ENCODE peak calls at places on chromosomes 16 and 17, in five cellular contexts. One of them, this sample, is unnamed.

GRCh38 chr17:28760987-28761562 is 17.3 kb downstream of the TRAF4 start:
- DNase-seq in putamen: no peak
- DNase-seq in HT1080: peak; percentile 61
- DNase-seq in NCI-H460: no peak
- DNase-seq in right lobe of liver: peak; percentile 87
- DNase-seq in this sample: peak; percentile 43

GRCh38 chr16:57945740-57946138 is 25.2 kb downstream of the CNGB1 start:
- DNase-seq in putamen: no peak
- DNase-seq in HT1080: no peak
- DNase-seq in NCI-H460: no peak
- DNase-seq in right lobe of liver: no peak
- DNase-seq in this sample: no peak

GRCh38 chr17:37488607-37489196 is 989 bp upstream of the DUSP14 start:
- DNase-seq in putamen: peak; percentile 37
- DNase-seq in HT1080: peak; percentile 89
- DNase-seq in NCI-H460: peak; percentile 88
- DNase-seq in right lobe of liver: peak; percentile 64
- DNase-seq in this sample: peak; percentile 88

GRCh38 chr16:75481475-75481874 is 13.8 kb downstream of the CHST6 start:
- DNase-seq in putamen: no peak
- DNase-seq in HT1080: no peak
- DNase-seq in NCI-H460: no peak
- DNase-seq in right lobe of liver: no peak
- DNase-seq in this sample: peak; percentile 31

GRCh38 chr16:11248133-11248532 is 7.9 kb downstream of the SOCS1 start:
- DNase-seq in putamen: no peak
- DNase-seq in HT1080: no peak
- DNase-seq in NCI-H460: no peak
- DNase-seq in right lobe of liver: no peak
- DNase-seq in this sample: peak; percentile 26

GRCh38 chr17:76353004-76353598 is 615 bp downstream of the PRPSAP1 start:
- DNase-seq in putamen: no peak
- DNase-seq in HT1080: no peak
- DNase-seq in NCI-H460: no peak
- DNase-seq in right lobe of liver: peak; percentile 38
- DNase-seq in this sample: peak; percentile 11

GRCh38 chr17:81665205-81666091 is 957 bp downstream of the OXLD1 start:
- DNase-seq in putamen: no peak
- DNase-seq in HT1080: peak; percentile 36
- DNase-seq in NCI-H460: no peak
- DNase-seq in right lobe of liver: no peak
- DNase-seq in this sample: peak; percentile 14

GRCh38 chr16:51834131-51834530 is 683.1 kb upstream of the SALL1 start:
- DNase-seq in putamen: no peak
- DNase-seq in HT1080: no peak
- DNase-seq in NCI-H460: no peak
- DNase-seq in right lobe of liver: no peak
- DNase-seq in this sample: no peak

GRCh38 chr17:56678249-56679144 is 85.0 kb downstream of the NOG start:
- DNase-seq in putamen: no peak
- DNase-seq in HT1080: no peak
- DNase-seq in NCI-H460: no peak
- DNase-seq in right lobe of liver: no peak
- DNase-seq in this sample: no peak

GRCh38 chr17:68290268-68290954 is 516 bp downstream of the SLC16A6 start:
- DNase-seq in putamen: no peak
- DNase-seq in HT1080: no peak
- DNase-seq in NCI-H460: no peak
- DNase-seq in right lobe of liver: peak; percentile 51
- DNase-seq in this sample: no peak

GRCh38 chr16:68658974-68659360 is 13.9 kb downstream of the CDH3 start:
- DNase-seq in putamen: no peak
- DNase-seq in HT1080: no peak
- DNase-seq in NCI-H460: no peak
- DNase-seq in right lobe of liver: no peak
- DNase-seq in this sample: no peak

GRCh38 chr16:75377971-75378386 is 55.3 kb downstream of the CFDP1 start:
- DNase-seq in putamen: peak; percentile 60
- DNase-seq in HT1080: peak; percentile 97
- DNase-seq in NCI-H460: peak; percentile 15
- DNase-seq in right lobe of liver: no peak
- DNase-seq in this sample: peak; percentile 81

GRCh38 chr16:1772362-1772907 is at the start of gene EME2:
- DNase-seq in putamen: no peak
- DNase-seq in HT1080: peak; percentile 38
- DNase-seq in NCI-H460: no peak
- DNase-seq in right lobe of liver: no peak
- DNase-seq in this sample: peak; percentile 28

GRCh38 chr17:55645361-55645760 is 77.3 kb downstream of the TMEM100 start:
- DNase-seq in putamen: no peak
- DNase-seq in HT1080: no peak
- DNase-seq in NCI-H460: no peak
- DNase-seq in right lobe of liver: no peak
- DNase-seq in this sample: no peak

GRCh38 chr16:22948603-22949368 is 134.8 kb downstream of the HS3ST2 start:
- DNase-seq in putamen: peak; percentile 22
- DNase-seq in HT1080: peak; percentile 71
- DNase-seq in NCI-H460: peak; percentile 71
- DNase-seq in right lobe of liver: peak; percentile 41
- DNase-seq in this sample: peak; percentile 44

GRCh38 chr17:57735707-57736106 is 9.4 kb downstream of the CCDC182 start:
- DNase-seq in putamen: no peak
- DNase-seq in HT1080: peak; percentile 20
- DNase-seq in NCI-H460: no peak
- DNase-seq in right lobe of liver: no peak
- DNase-seq in this sample: no peak

GRCh38 chr17:3004925-3005324 is 58.5 kb downstream of the OR1D5 start:
- DNase-seq in putamen: no peak
- DNase-seq in HT1080: no peak
- DNase-seq in NCI-H460: no peak
- DNase-seq in right lobe of liver: no peak
- DNase-seq in this sample: no peak

GRCh38 chr16:10219742-10220141 is 37.5 kb upstream of the GRIN2A start:
- DNase-seq in putamen: no peak
- DNase-seq in HT1080: no peak
- DNase-seq in NCI-H460: no peak
- DNase-seq in right lobe of liver: no peak
- DNase-seq in this sample: no peak

GRCh38 chr17:3924421-3925350 is 8.4 kb upstream of the P2RX1 start:
- DNase-seq in putamen: no peak
- DNase-seq in HT1080: no peak
- DNase-seq in NCI-H460: no peak
- DNase-seq in right lobe of liver: no peak
- DNase-seq in this sample: no peak

GRCh38 chr16:20857281-20857680 is 42.9 kb downstream of the DCUN1D3 start:
- DNase-seq in putamen: no peak
- DNase-seq in HT1080: no peak
- DNase-seq in NCI-H460: no peak
- DNase-seq in right lobe of liver: no peak
- DNase-seq in this sample: no peak

GRCh38 chr16:1691276-1691675 is 13.2 kb downstream of the JPT2 start:
- DNase-seq in putamen: no peak
- DNase-seq in HT1080: peak; percentile 62
- DNase-seq in NCI-H460: no peak
- DNase-seq in right lobe of liver: no peak
- DNase-seq in this sample: peak; percentile 48

GRCh38 chr16:22631264-22631663 is 120.6 kb downstream of the NPIPB5 start:
- DNase-seq in putamen: no peak
- DNase-seq in HT1080: no peak
- DNase-seq in NCI-H460: no peak
- DNase-seq in right lobe of liver: no peak
- DNase-seq in this sample: no peak

GRCh38 chr17:52158450-52159042 is at the start of gene CA10:
- DNase-seq in putamen: no peak
- DNase-seq in HT1080: no peak
- DNase-seq in NCI-H460: no peak
- DNase-seq in right lobe of liver: no peak
- DNase-seq in this sample: no peak

GRCh38 chr16:15498427-15499175 is 64.2 kb downstream of the BMERB1 start:
- DNase-seq in putamen: no peak
- DNase-seq in HT1080: peak; percentile 52
- DNase-seq in NCI-H460: no peak
- DNase-seq in right lobe of liver: no peak
- DNase-seq in this sample: peak; percentile 28

GRCh38 chr17:73785466-73785865 is 141.2 kb upstream of the SDK2 start:
- DNase-seq in putamen: no peak
- DNase-seq in HT1080: no peak
- DNase-seq in NCI-H460: no peak
- DNase-seq in right lobe of liver: no peak
- DNase-seq in this sample: no peak

GRCh38 chr17:6269474-6269873 is 165.4 kb downstream of the AIPL1 start:
- DNase-seq in putamen: no peak
- DNase-seq in HT1080: no peak
- DNase-seq in NCI-H460: peak; percentile 29
- DNase-seq in right lobe of liver: peak; percentile 40
- DNase-seq in this sample: peak; percentile 44

GRCh38 chr16:35197656-35198055 is 1738.2 kb downstream of the TP53TG3F start:
- DNase-seq in putamen: no peak
- DNase-seq in HT1080: no peak
- DNase-seq in NCI-H460: no peak
- DNase-seq in right lobe of liver: no peak
- DNase-seq in this sample: no peak

GRCh38 chr17:59299400-59300092 is 31.9 kb upstream of the YPEL2 start:
- DNase-seq in putamen: no peak
- DNase-seq in HT1080: no peak
- DNase-seq in NCI-H460: no peak
- DNase-seq in right lobe of liver: no peak
- DNase-seq in this sample: no peak

GRCh38 chr16:23064642-23065041 is 84.6 kb downstream of the USP31 start:
- DNase-seq in putamen: no peak
- DNase-seq in HT1080: no peak
- DNase-seq in NCI-H460: no peak
- DNase-seq in right lobe of liver: no peak
- DNase-seq in this sample: peak; percentile 73

GRCh38 chr17:80265205-80266068 is 4.8 kb downstream of the RNF213 start:
- DNase-seq in putamen: no peak
- DNase-seq in HT1080: no peak
- DNase-seq in NCI-H460: no peak
- DNase-seq in right lobe of liver: no peak
- DNase-seq in this sample: no peak

GRCh38 chr17:82023447-82024241 is 539 bp downstream of the LRRC45 start:
- DNase-seq in putamen: no peak
- DNase-seq in HT1080: no peak
- DNase-seq in NCI-H460: no peak
- DNase-seq in right lobe of liver: no peak
- DNase-seq in this sample: no peak

GRCh38 chr16:52482916-52483315 is 64.0 kb downstream of the TOX3 start:
- DNase-seq in putamen: no peak
- DNase-seq in HT1080: no peak
- DNase-seq in NCI-H460: no peak
- DNase-seq in right lobe of liver: no peak
- DNase-seq in this sample: no peak

GRCh38 chr17:74563358-74563757 is 4.0 kb downstream of the CD300H start:
- DNase-seq in putamen: no peak
- DNase-seq in HT1080: no peak
- DNase-seq in NCI-H460: no peak
- DNase-seq in right lobe of liver: no peak
- DNase-seq in this sample: no peak

GRCh38 chr17:273994-274832 is 78.4 kb downstream of the RPH3AL start:
- DNase-seq in putamen: no peak
- DNase-seq in HT1080: no peak
- DNase-seq in NCI-H460: no peak
- DNase-seq in right lobe of liver: no peak
- DNase-seq in this sample: no peak

GRCh38 chr17:31491794-31492171 is 100.3 kb downstream of the RAB11FIP4 start:
- DNase-seq in putamen: no peak
- DNase-seq in HT1080: no peak
- DNase-seq in NCI-H460: no peak
- DNase-seq in right lobe of liver: no peak
- DNase-seq in this sample: no peak

GRCh38 chr16:4925791-4926190 is 11.2 kb downstream of the PPL start:
- DNase-seq in putamen: no peak
- DNase-seq in HT1080: no peak
- DNase-seq in NCI-H460: no peak
- DNase-seq in right lobe of liver: no peak
- DNase-seq in this sample: no peak